ENCODE peak calls at places on chromosomes 1 and 21, in ten cellular contexts. One of them, this sample, is unnamed.

GRCh38 chr1:174308604-174309003 is 139.2 kb upstream of the GPR52 start:
- DNase-seq in hepatocyte: no peak
- DNase-seq in upper lobe of right lung: no peak
- DNase-seq in cardiac muscle cell: no peak
- DNase-seq in uterus: no peak
- DNase-seq in neural progenitor cell: no peak
- DNase-seq in psoas muscle: no peak
- DNase-seq in prostate gland: no peak
- DNase-seq in mammary epithelial cell: no peak
- DNase-seq in fibroblast of lung: no peak
- DNase-seq in this sample: no peak

GRCh38 chr1:52970149-52970548 is 43.1 kb downstream of the SCP2 start:
- DNase-seq in upper lobe of right lung: no peak
- DNase-seq in hepatocyte: peak; percentile 40
- DNase-seq in neural progenitor cell: peak; percentile 33
- DNase-seq in cardiac muscle cell: peak; percentile 55
- DNase-seq in uterus: no peak
- DNase-seq in fibroblast of lung: peak; percentile 47
- DNase-seq in mammary epithelial cell: no peak
- DNase-seq in prostate gland: no peak
- DNase-seq in psoas muscle: no peak
- DNase-seq in this sample: no peak

GRCh38 chr1:96424882-96425281 is 296.7 kb upstream of the PTBP2 start:
- DNase-seq in neural progenitor cell: no peak
- DNase-seq in fibroblast of lung: peak; percentile 11
- DNase-seq in hepatocyte: no peak
- DNase-seq in upper lobe of right lung: no peak
- DNase-seq in prostate gland: no peak
- DNase-seq in uterus: no peak
- DNase-seq in cardiac muscle cell: peak; percentile 7
- DNase-seq in psoas muscle: no peak
- DNase-seq in mammary epithelial cell: no peak
- DNase-seq in this sample: peak; percentile 31

GRCh38 chr21:16438761-16439160 is 709.0 kb downstream of the USP25 start:
- DNase-seq in psoas muscle: no peak
- DNase-seq in upper lobe of right lung: no peak
- DNase-seq in mammary epithelial cell: no peak
- DNase-seq in prostate gland: no peak
- DNase-seq in neural progenitor cell: no peak
- DNase-seq in uterus: no peak
- DNase-seq in hepatocyte: no peak
- DNase-seq in fibroblast of lung: no peak
- DNase-seq in cardiac muscle cell: no peak
- DNase-seq in this sample: no peak

GRCh38 chr1:157403203-157403602 is 149.1 kb downstream of the FCRL5 start:
- DNase-seq in neural progenitor cell: peak; percentile 9
- DNase-seq in cardiac muscle cell: peak; percentile 19
- DNase-seq in uterus: no peak
- DNase-seq in mammary epithelial cell: peak; percentile 23
- DNase-seq in fibroblast of lung: no peak
- DNase-seq in prostate gland: no peak
- DNase-seq in psoas muscle: no peak
- DNase-seq in upper lobe of right lung: no peak
- DNase-seq in hepatocyte: peak; percentile 44
- DNase-seq in this sample: no peak

GRCh38 chr1:27566462-27567182 is 37.3 kb downstream of the AHDC1 start:
- DNase-seq in upper lobe of right lung: no peak
- DNase-seq in neural progenitor cell: peak; percentile 51
- DNase-seq in psoas muscle: peak; percentile 76
- DNase-seq in prostate gland: no peak
- DNase-seq in fibroblast of lung: no peak
- DNase-seq in mammary epithelial cell: no peak
- DNase-seq in cardiac muscle cell: no peak
- DNase-seq in uterus: peak; percentile 58
- DNase-seq in hepatocyte: peak; percentile 32
- DNase-seq in this sample: no peak

GRCh38 chr1:166933137-166933536 is 42.2 kb downstream of the ILDR2 start:
- DNase-seq in hepatocyte: no peak
- DNase-seq in cardiac muscle cell: no peak
- DNase-seq in fibroblast of lung: no peak
- DNase-seq in upper lobe of right lung: no peak
- DNase-seq in neural progenitor cell: no peak
- DNase-seq in prostate gland: no peak
- DNase-seq in uterus: no peak
- DNase-seq in psoas muscle: no peak
- DNase-seq in mammary epithelial cell: no peak
- DNase-seq in this sample: no peak

GRCh38 chr1:39272791-39273071 is 68.2 kb downstream of the MACF1 start:
- DNase-seq in upper lobe of right lung: no peak
- DNase-seq in neural progenitor cell: no peak
- DNase-seq in mammary epithelial cell: no peak
- DNase-seq in hepatocyte: no peak
- DNase-seq in uterus: no peak
- DNase-seq in prostate gland: no peak
- DNase-seq in cardiac muscle cell: no peak
- DNase-seq in fibroblast of lung: no peak
- DNase-seq in psoas muscle: no peak
- DNase-seq in this sample: no peak

GRCh38 chr1:53896673-53897229 is 2.8 kb downstream of the DIO1 start:
- DNase-seq in cardiac muscle cell: peak; percentile 79
- DNase-seq in hepatocyte: peak; percentile 36
- DNase-seq in psoas muscle: no peak
- DNase-seq in mammary epithelial cell: peak; percentile 56
- DNase-seq in prostate gland: peak; percentile 20
- DNase-seq in uterus: peak; percentile 43
- DNase-seq in upper lobe of right lung: no peak
- DNase-seq in fibroblast of lung: peak; percentile 92
- DNase-seq in neural progenitor cell: no peak
- DNase-seq in this sample: peak; percentile 47

GRCh38 chr1:54094001-54094729 is 40.8 kb downstream of the TCEANC2 start:
- DNase-seq in uterus: no peak
- DNase-seq in fibroblast of lung: no peak
- DNase-seq in mammary epithelial cell: no peak
- DNase-seq in neural progenitor cell: no peak
- DNase-seq in psoas muscle: no peak
- DNase-seq in cardiac muscle cell: no peak
- DNase-seq in prostate gland: no peak
- DNase-seq in upper lobe of right lung: no peak
- DNase-seq in hepatocyte: peak; percentile 21
- DNase-seq in this sample: no peak

GRCh38 chr1:43538969-43539368 is 8.3 kb downstream of the PTPRF start:
- DNase-seq in neural progenitor cell: no peak
- DNase-seq in mammary epithelial cell: no peak
- DNase-seq in fibroblast of lung: no peak
- DNase-seq in prostate gland: no peak
- DNase-seq in psoas muscle: no peak
- DNase-seq in cardiac muscle cell: no peak
- DNase-seq in upper lobe of right lung: no peak
- DNase-seq in uterus: no peak
- DNase-seq in hepatocyte: no peak
- DNase-seq in this sample: no peak

GRCh38 chr1:69320679-69321310 is 246.9 kb upstream of the LRRC7 start:
- DNase-seq in psoas muscle: no peak
- DNase-seq in hepatocyte: no peak
- DNase-seq in prostate gland: no peak
- DNase-seq in neural progenitor cell: no peak
- DNase-seq in fibroblast of lung: no peak
- DNase-seq in mammary epithelial cell: no peak
- DNase-seq in cardiac muscle cell: no peak
- DNase-seq in uterus: no peak
- DNase-seq in upper lobe of right lung: no peak
- DNase-seq in this sample: no peak

GRCh38 chr1:109274533-109275476 is 8.1 kb downstream of the PSRC1 start:
- DNase-seq in hepatocyte: peak; percentile 83
- DNase-seq in uterus: peak; percentile 76
- DNase-seq in upper lobe of right lung: peak; percentile 89
- DNase-seq in cardiac muscle cell: no peak
- DNase-seq in fibroblast of lung: peak; percentile 69
- DNase-seq in psoas muscle: peak; percentile 81
- DNase-seq in prostate gland: peak; percentile 90
- DNase-seq in neural progenitor cell: no peak
- DNase-seq in mammary epithelial cell: peak; percentile 95
- DNase-seq in this sample: no peak

GRCh38 chr1:8202182-8202905 is 115.6 kb upstream of the SLC45A1 start:
- DNase-seq in uterus: peak; percentile 85
- DNase-seq in hepatocyte: peak; percentile 70
- DNase-seq in prostate gland: peak; percentile 75
- DNase-seq in cardiac muscle cell: peak; percentile 92
- DNase-seq in mammary epithelial cell: peak; percentile 74
- DNase-seq in neural progenitor cell: peak; percentile 47
- DNase-seq in fibroblast of lung: peak; percentile 92
- DNase-seq in psoas muscle: peak; percentile 59
- DNase-seq in upper lobe of right lung: peak; percentile 73
- DNase-seq in this sample: peak; percentile 91

GRCh38 chr1:59062743-59063142 is 234.2 kb upstream of the FGGY start:
- DNase-seq in cardiac muscle cell: peak; percentile 84
- DNase-seq in psoas muscle: no peak
- DNase-seq in prostate gland: no peak
- DNase-seq in uterus: peak; percentile 59
- DNase-seq in fibroblast of lung: peak; percentile 76
- DNase-seq in neural progenitor cell: no peak
- DNase-seq in hepatocyte: peak; percentile 54
- DNase-seq in upper lobe of right lung: no peak
- DNase-seq in mammary epithelial cell: peak; percentile 71
- DNase-seq in this sample: no peak
- H3K4me3 ChIP-seq in cardiac muscle cell: no peak overlapping the region
- H3K4me3 ChIP-seq in psoas muscle: no peak overlapping the region
- H3K4me3 ChIP-seq in prostate gland: no peak overlapping the region
- H3K4me3 ChIP-seq in uterus: no peak overlapping the region
- H3K4me3 ChIP-seq in fibroblast of lung: no peak overlapping the region
- H3K4me3 ChIP-seq in neural progenitor cell: no peak overlapping the region
- H3K4me3 ChIP-seq in hepatocyte: no peak overlapping the region
- H3K4me3 ChIP-seq in upper lobe of right lung: no peak overlapping the region
- H3K4me3 ChIP-seq in mammary epithelial cell: no peak overlapping the region
- H3K4me3 ChIP-seq in this sample: no peak overlapping the region

DNA sequence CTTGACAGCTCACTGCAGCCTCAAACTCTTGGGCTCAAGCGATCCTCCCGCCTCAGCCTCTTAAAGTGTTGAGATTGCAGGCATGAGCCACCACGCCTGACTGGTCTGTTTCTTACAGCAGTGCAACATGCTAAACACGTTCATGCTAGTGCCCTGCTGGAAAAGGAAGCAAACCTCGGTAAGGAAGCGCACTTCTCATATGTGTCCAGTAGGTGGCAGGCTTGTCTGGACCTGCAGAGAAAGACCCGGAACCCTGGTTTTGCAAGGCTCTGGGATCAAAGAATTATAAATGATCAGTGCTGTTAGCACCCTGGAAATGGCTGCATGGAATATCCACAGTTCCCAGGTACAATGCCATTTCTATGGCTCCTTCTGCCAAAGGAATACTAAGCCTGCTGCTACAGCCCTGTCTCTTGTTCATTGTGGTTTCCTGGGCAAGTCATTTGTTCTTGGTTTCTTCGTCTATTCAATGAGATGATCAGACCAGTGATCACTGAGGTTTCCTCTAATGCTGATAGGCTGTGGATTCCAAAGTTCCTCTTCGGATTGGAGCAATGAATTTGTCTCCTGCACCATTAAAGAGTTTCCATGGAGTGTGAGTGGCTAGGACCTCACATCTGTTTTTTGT is 15.9 kb downstream of the RNU5D-1 start:
- DNase-seq in cardiac muscle cell: peak; percentile 87
- DNase-seq in uterus: peak; percentile 66
- DNase-seq in hepatocyte: peak; percentile 86
- DNase-seq in fibroblast of lung: peak; percentile 80
- DNase-seq in psoas muscle: peak; percentile 68
- DNase-seq in upper lobe of right lung: no peak
- DNase-seq in prostate gland: peak; percentile 61
- DNase-seq in mammary epithelial cell: peak; percentile 66
- DNase-seq in neural progenitor cell: peak; percentile 75
- DNase-seq in this sample: peak; percentile 30
- H3K4me3 ChIP-seq in cardiac muscle cell: no peak overlapping the region
- H3K4me3 ChIP-seq in uterus: no peak overlapping the region
- H3K4me3 ChIP-seq in hepatocyte: no peak overlapping the region
- H3K4me3 ChIP-seq in fibroblast of lung: no peak overlapping the region
- H3K4me3 ChIP-seq in psoas muscle: no peak overlapping the region
- H3K4me3 ChIP-seq in upper lobe of right lung: no peak overlapping the region
- H3K4me3 ChIP-seq in prostate gland: no peak overlapping the region
- H3K4me3 ChIP-seq in mammary epithelial cell: no peak overlapping the region
- H3K4me3 ChIP-seq in neural progenitor cell: no peak overlapping the region
- H3K4me3 ChIP-seq in this sample: no peak overlapping the region

GRCh38 chr1:15620155-15620545 is 2.9 kb downstream of the DDI2 start:
- DNase-seq in neural progenitor cell: no peak
- DNase-seq in upper lobe of right lung: no peak
- DNase-seq in prostate gland: no peak
- DNase-seq in cardiac muscle cell: peak; percentile 51
- DNase-seq in mammary epithelial cell: peak; percentile 38
- DNase-seq in hepatocyte: no peak
- DNase-seq in uterus: no peak
- DNase-seq in fibroblast of lung: no peak
- DNase-seq in psoas muscle: no peak
- DNase-seq in this sample: no peak
- H3K4me3 ChIP-seq in neural progenitor cell: peak overlapping the region; percentile 84
- H3K4me3 ChIP-seq in upper lobe of right lung: no peak overlapping the region
- H3K4me3 ChIP-seq in prostate gland: no peak overlapping the region
- H3K4me3 ChIP-seq in cardiac muscle cell: no peak overlapping the region
- H3K4me3 ChIP-seq in mammary epithelial cell: no peak overlapping the region
- H3K4me3 ChIP-seq in hepatocyte: no peak overlapping the region
- H3K4me3 ChIP-seq in uterus: no peak overlapping the region
- H3K4me3 ChIP-seq in fibroblast of lung: peak overlapping the region; percentile 25
- H3K4me3 ChIP-seq in psoas muscle: peak overlapping the region; percentile 83
- H3K4me3 ChIP-seq in this sample: no peak overlapping the region

GRCh38 chr1:116325922-116326321 is 47.1 kb upstream of the ATP1A1 start:
- DNase-seq in hepatocyte: no peak
- DNase-seq in upper lobe of right lung: no peak
- DNase-seq in psoas muscle: peak; percentile 46
- DNase-seq in fibroblast of lung: no peak
- DNase-seq in cardiac muscle cell: no peak
- DNase-seq in uterus: no peak
- DNase-seq in neural progenitor cell: no peak
- DNase-seq in mammary epithelial cell: no peak
- DNase-seq in prostate gland: no peak
- DNase-seq in this sample: no peak

GRCh38 chr1:116325104-116325503 is 47.9 kb upstream of the ATP1A1 start:
- DNase-seq in uterus: no peak
- DNase-seq in prostate gland: no peak
- DNase-seq in fibroblast of lung: no peak
- DNase-seq in upper lobe of right lung: no peak
- DNase-seq in hepatocyte: no peak
- DNase-seq in mammary epithelial cell: no peak
- DNase-seq in neural progenitor cell: no peak
- DNase-seq in cardiac muscle cell: no peak
- DNase-seq in psoas muscle: no peak
- DNase-seq in this sample: no peak

GRCh38 chr1:116322752-116323405 is 50.2 kb upstream of the ATP1A1 start:
- DNase-seq in mammary epithelial cell: no peak
- DNase-seq in neural progenitor cell: no peak
- DNase-seq in cardiac muscle cell: peak; percentile 33
- DNase-seq in upper lobe of right lung: no peak
- DNase-seq in prostate gland: no peak
- DNase-seq in fibroblast of lung: no peak
- DNase-seq in hepatocyte: peak; percentile 54
- DNase-seq in psoas muscle: no peak
- DNase-seq in uterus: no peak
- DNase-seq in this sample: no peak

GRCh38 chr1:116323419-116323987 is 49.5 kb upstream of the ATP1A1 start:
- DNase-seq in hepatocyte: no peak
- DNase-seq in upper lobe of right lung: no peak
- DNase-seq in neural progenitor cell: no peak
- DNase-seq in prostate gland: no peak
- DNase-seq in psoas muscle: no peak
- DNase-seq in uterus: no peak
- DNase-seq in mammary epithelial cell: no peak
- DNase-seq in fibroblast of lung: no peak
- DNase-seq in cardiac muscle cell: no peak
- DNase-seq in this sample: no peak

GRCh38 chr1:116324411-116324810 is 48.6 kb upstream of the ATP1A1 start:
- DNase-seq in neural progenitor cell: no peak
- DNase-seq in hepatocyte: no peak
- DNase-seq in uterus: no peak
- DNase-seq in psoas muscle: no peak
- DNase-seq in fibroblast of lung: no peak
- DNase-seq in cardiac muscle cell: no peak
- DNase-seq in upper lobe of right lung: no peak
- DNase-seq in prostate gland: no peak
- DNase-seq in mammary epithelial cell: no peak
- DNase-seq in this sample: no peak
- H3K4me3 ChIP-seq in neural progenitor cell: no peak overlapping the region
- H3K4me3 ChIP-seq in hepatocyte: no peak overlapping the region
- H3K4me3 ChIP-seq in uterus: no peak overlapping the region
- H3K4me3 ChIP-seq in psoas muscle: no peak overlapping the region
- H3K4me3 ChIP-seq in fibroblast of lung: no peak overlapping the region
- H3K4me3 ChIP-seq in cardiac muscle cell: no peak overlapping the region
- H3K4me3 ChIP-seq in upper lobe of right lung: no peak overlapping the region
- H3K4me3 ChIP-seq in prostate gland: no peak overlapping the region
- H3K4me3 ChIP-seq in mammary epithelial cell: no peak overlapping the region
- H3K4me3 ChIP-seq in this sample: no peak overlapping the region